ENCODE peak calls at places on chromosomes 11 and 22, in five cellular contexts. K, B, V, P and Q are unnamed samples. For H3K27me3, the result is how much of the 10 kb centered on the place peaks cover.

GRCh38 chr11:100730266-100730665 is 43.2 kb downstream of the ARHGAP42 start:
- DNase-seq in B (no peak), K (no peak), V (no peak), P (no peak), Q (no peak)

GRCh38 chr11:109911488-109911887 is 181.7 kb upstream of the ZC3H12C start:
- DNase-seq in K (no peak), V (no peak), P (no peak), B (no peak), Q (no peak)

GRCh38 chr22:50575426-50575941 is 2.7 kb downstream of the CPT1B start:
- DNase-seq in B (no peak), V (no peak), K (no peak), P (no peak), Q (no peak)

GRCh38 chr11:9030601-9031000 is 26.8 kb upstream of the NRIP3 start:
- DNase-seq in K (no peak), V (peak), P (no peak), B (no peak), Q (no peak)

GRCh38 chr11:114180301-114181055 is 115.7 kb upstream of the NNMT start:
- DNase-seq in V (peak), P (peak), K (no peak), B (no peak), Q (peak)

GRCh38 chr11:9717719-9718118 is 53.8 kb downstream of the SWAP70 start:
- DNase-seq in B (no peak), V (no peak), P (no peak), K (no peak), Q (peak)

GRCh38 chr11:72433455-72434061 is 773 bp downstream of the CLPB start:
- DNase-seq in P (peak), K (no peak), V (no peak), B (no peak), Q (no peak)

GRCh38 chr22:42785706-42786499 is 65.2 kb upstream of the A4GALT start:
- DNase-seq in K (no peak), V (no peak), P (no peak), B (no peak), Q (no peak)

GRCh38 chr22:37195921-37196320 is 7.9 kb upstream of the C1QTNF6 start:
- DNase-seq in V (no peak), B (no peak), P (no peak), K (no peak), Q (no peak)

GRCh38 chr22:22692707-22693530 is 48.5 kb downstream of the GGTLC2 start:
- DNase-seq in P (peak), V (peak), K (peak), B (no peak), Q (peak)

GRCh38 chr22:30435674-30436126 is 10.1 kb downstream of the MTFP1 start:
- DNase-seq in B (no peak), V (peak), K (peak), P (peak), Q (peak)

GRCh38 chr22:36317658-36318271 is 64.8 kb downstream of the APOL1 start:
- DNase-seq in K (no peak), B (no peak), V (no peak), P (no peak), Q (no peak)

GRCh38 chr11:17548444-17548843 is 1.4 kb downstream of the OTOG start:
- DNase-seq in K (no peak), V (no peak), P (no peak), B (no peak), Q (no peak)

GRCh38 chr22:29105468-29105867 is 32.6 kb downstream of the KREMEN1 start:
- DNase-seq in V (no peak), P (no peak), K (no peak), B (no peak), Q (no peak)

GRCh38 chr11:65776196-65776595 is 4.6 kb downstream of the AP5B1 start:
- DNase-seq in P (no peak), B (no peak), V (peak), K (no peak), Q (no peak)

GRCh38 chr11:130785376-130786110 is 130.7 kb downstream of the SNX19 start:
- DNase-seq in P (no peak), K (no peak), V (no peak), B (no peak), Q (no peak)

GRCh38 chr11:130786987-130787688 is 129.1 kb downstream of the SNX19 start:
- DNase-seq in B (no peak), P (no peak), V (no peak), K (no peak), Q (no peak)

GRCh38 chr11:130790689-130791088 is 125.6 kb downstream of the SNX19 start:
- DNase-seq in V (no peak), P (no peak), K (no peak), B (no peak), Q (no peak)

GRCh38 chr11:130786586-130786985 is 129.7 kb downstream of the SNX19 start:
- DNase-seq in V (no peak), K (no peak), P (no peak), B (no peak), Q (no peak)

DNA sequence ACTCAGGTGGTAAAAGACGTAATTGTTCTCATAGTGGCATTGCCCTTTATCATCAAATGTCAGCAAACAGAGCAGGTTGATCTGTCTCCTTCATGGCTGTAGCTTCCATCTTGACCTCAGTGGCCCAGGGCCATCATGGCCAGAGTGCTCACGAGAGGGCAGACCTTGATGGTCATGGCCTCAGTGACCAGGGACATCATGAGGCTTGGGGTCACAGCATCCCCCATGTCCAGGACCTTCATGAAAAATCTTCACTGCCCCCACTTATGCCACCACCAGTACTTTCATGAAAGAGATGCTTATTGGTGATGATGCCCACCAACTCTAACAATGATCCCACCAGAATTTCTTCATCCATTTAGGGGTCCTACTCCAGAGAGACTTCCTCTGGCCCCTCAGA is 127.0 kb downstream of the SNX19 start:
- DNase-seq in V (no peak), K (no peak), P (no peak), B (no peak), Q (no peak)
- TF ChIP-seq CTCF in V (no peak), K (no peak), P (no peak), B (no peak), Q (no peak)

GRCh38 chr11:96614846-96615245 is 225.0 kb downstream of the JRKL start:
- DNase-seq in P (no peak), B (no peak), V (no peak), K (no peak), Q (peak)

DNA sequence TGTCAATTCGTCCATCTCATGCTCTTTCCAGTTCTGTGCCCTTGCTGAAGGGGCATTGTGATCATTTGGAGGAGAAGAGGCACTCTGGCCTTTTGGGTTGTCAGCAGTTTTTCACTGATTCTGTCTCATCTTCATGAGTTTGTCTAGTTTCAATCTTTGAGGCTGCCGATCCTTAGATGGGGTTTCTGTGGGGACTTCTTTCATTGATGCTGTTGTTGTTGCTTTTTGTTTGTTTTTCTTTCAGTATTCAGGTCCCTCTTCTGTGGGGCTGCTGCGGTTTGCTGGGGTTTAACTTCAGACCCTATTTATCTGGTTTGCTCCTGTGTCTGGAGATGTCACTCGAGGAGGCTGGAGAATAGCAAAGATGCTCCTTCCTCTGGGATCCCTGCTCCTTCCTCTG is 224.3 kb downstream of the JRKL start:
- DNase-seq in K (no peak), V (no peak), P (no peak), B (no peak), Q (no peak)
- H3K27me3 ChIP-seq in K (under half), V (under half), P (under half), B (under half), Q (under half)

GRCh38 chr11:66814678-66815077 is 28.6 kb upstream of the RCE1 start:
- DNase-seq in V (no peak), B (no peak), K (no peak), P (no peak), Q (no peak)
- H3K27ac ChIP-seq in V (no peak), B (no peak), K (no peak), P (no peak), Q (no peak)

GRCh38 chr11:18745251-18745650 is 19.3 kb upstream of the IGSF22 start:
- DNase-seq in B (no peak), V (no peak), K (no peak), P (no peak), Q (no peak)

GRCh38 chr11:18743900-18744514 is 18.0 kb upstream of the IGSF22 start:
- DNase-seq in B (no peak), P (no peak), K (no peak), V (no peak), Q (no peak)

GRCh38 chr11:18743365-18743764 is 17.4 kb upstream of the IGSF22 start:
- DNase-seq in K (no peak), P (no peak), V (no peak), B (no peak), Q (no peak)

GRCh38 chr11:18739684-18740083 is 13.7 kb upstream of the IGSF22 start:
- DNase-seq in B (no peak), V (no peak), P (no peak), K (no peak), Q (no peak)

DNA sequence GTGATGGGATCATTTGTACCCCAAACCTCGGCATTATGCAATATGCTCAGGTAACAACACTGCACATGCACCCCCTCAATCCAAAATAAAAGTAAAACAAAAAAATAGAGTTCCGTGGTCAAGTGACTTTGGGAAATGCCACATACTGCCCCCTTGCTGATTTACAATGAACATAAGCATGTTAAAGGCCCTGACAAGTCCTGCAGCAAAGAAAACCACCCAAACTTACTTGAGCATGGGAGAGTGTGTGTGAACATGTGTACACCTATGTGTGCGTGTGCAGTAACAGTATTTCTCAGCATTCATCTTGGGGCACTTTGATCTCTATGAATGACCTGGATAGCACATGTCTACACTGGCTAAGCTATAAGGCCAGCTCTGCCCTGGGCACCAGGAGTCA is 15.8 kb upstream of the IGSF22 start:
- DNase-seq in V (no peak), P (no peak), K (no peak), B (no peak), Q (no peak)
- TF ChIP-seq CTCF in V (no peak), P (no peak), K (no peak), B (no peak), Q (no peak)

GRCh38 chr11:125916683-125917337 is 12.5 kb downstream of the DDX25 start:
- DNase-seq in P (no peak), B (no peak), K (no peak), V (peak), Q (no peak)
- H3K27me3 ChIP-seq in P (under half), B (under half), K (under half), V (under half), Q (under half)

GRCh38 chr11:64261556-64262080 is 10.3 kb downstream of the PLCB3 start:
- DNase-seq in B (no peak), V (no peak), P (no peak), K (no peak), Q (no peak)

GRCh38 chr11:64263947-64264317 is 12.6 kb downstream of the PLCB3 start:
- DNase-seq in B (no peak), P (no peak), V (no peak), K (no peak), Q (no peak)

GRCh38 chr11:64263021-64263946 is 12.0 kb downstream of the PLCB3 start:
- DNase-seq in K (no peak), P (no peak), V (no peak), B (no peak), Q (no peak)

GRCh38 chr11:64264371-64264852 is 13.1 kb downstream of the PLCB3 start:
- DNase-seq in K (no peak), P (no peak), V (no peak), B (no peak), Q (no peak)

GRCh38 chr11:64262271-64263002 is 11.1 kb downstream of the PLCB3 start:
- DNase-seq in K (no peak), V (no peak), B (no peak), P (no peak), Q (no peak)
- H3K27ac ChIP-seq in K (no peak), V (no peak), B (no peak), P (no peak), Q (no peak)

GRCh38 chr11:124746621-124747243 is 5.3 kb downstream of the VSIG2 start:
- DNase-seq in K (peak), B (no peak), P (peak), V (peak), Q (no peak)
- TF ChIP-seq CTCF in K (peak), B (no peak), P (peak), V (no peak), Q (peak)

DNA sequence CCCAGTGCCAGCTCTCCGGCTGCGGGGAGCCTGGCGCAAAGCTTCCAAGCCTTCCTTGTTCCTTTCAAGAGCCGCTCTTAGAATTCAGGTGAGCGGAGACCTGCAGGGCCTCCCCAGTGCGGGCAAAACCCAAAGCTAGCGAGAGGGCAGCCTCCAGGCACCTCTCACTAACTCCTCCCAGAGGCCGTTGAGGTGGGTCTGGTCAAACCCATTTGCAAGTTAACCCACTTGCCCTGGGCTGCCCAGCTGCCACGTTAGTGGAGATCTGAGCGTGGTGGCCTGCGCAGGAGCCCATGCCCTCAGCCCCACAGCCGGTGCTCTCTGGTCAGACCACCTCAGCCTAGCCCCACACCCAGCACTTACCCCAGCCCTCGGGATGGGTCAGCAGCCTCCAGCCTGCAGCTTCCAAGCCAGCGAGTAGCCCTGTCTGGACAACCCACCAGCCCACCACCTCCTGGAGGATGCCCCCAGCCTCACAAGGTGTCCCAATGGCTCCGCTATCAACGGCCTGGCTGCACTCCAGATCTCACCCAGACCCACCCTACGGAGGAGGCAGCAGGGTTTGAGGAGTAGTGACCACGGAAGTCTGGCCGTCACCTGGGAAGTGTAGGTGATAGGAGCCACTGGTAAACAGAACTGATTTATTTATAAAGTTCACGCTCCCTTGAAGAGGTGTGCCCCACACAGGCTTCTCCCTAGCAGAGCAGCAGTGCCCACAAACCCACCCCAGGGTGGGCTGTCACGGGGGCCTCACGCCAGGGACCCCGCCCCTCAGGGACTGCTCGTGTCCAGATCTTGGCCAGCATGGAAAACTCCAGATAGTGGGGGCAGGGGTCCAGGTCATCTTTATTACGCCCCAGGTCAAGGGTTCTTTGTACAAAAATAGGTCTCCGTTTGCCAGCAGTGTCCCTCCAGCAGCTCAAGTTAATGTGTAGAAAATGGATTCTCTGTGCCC is 2.2 kb downstream of the ASCL2 start:
- DNase-seq in V (peak), K (no peak), B (no peak), P (peak), Q (no peak)
- H3K27me3 ChIP-seq in V (under half), K (under half), B (under half), P (under half), Q (half or more)

GRCh38 chr11:6480299-6480914 is 724 bp downstream of the ARFIP2 start:
- DNase-seq in B (no peak), V (peak), K (no peak), P (no peak), Q (no peak)
- H3K27ac ChIP-seq in B (peak), V (peak), K (peak), P (peak), Q (peak)